ENCODE peak calls at places on chromosome 19, in nine cellular contexts. B, X, C, F, A, D, N, Q and Y are unnamed samples.

GRCh38 chr19:5558101-5558621 is 9.6 kb downstream of the TINCR start:
- DNase-seq in B (no peak), X (peak; percentile 9), C (no peak), F (no peak), A (no peak), D (no peak), N (no peak), Q (no peak), Y (no peak)

GRCh38 chr19:16342002-16342715 is 17.5 kb downstream of the KLF2 start:
- DNase-seq in B (no peak), X (no peak), C (no peak), F (no peak), A (no peak), D (no peak), N (no peak), Q (peak; percentile 37), Y (peak; percentile 93)

GRCh38 chr19:6677924-6678689 is 8.1 kb upstream of the TNFSF14 start:
- DNase-seq in B (no peak), X (peak; percentile 44), C (peak; percentile 84), F (no peak), A (peak; percentile 46), D (no peak), N (no peak), Q (no peak), Y (no peak)

GRCh38 chr19:2431318-2432055 is 4.1 kb upstream of the TIMM13 start:
- DNase-seq in B (no peak), X (no peak), C (no peak), F (no peak), A (no peak), D (no peak), N (no peak), Q (peak; percentile 3), Y (no peak)

GRCh38 chr19:51815038-51815437 is 20.1 kb downstream of the FPR3 start:
- DNase-seq in B (no peak), X (no peak), C (no peak), F (no peak), A (no peak), D (no peak), N (no peak), Q (no peak), Y (no peak)

GRCh38 chr19:4327252-4327876 is 11.3 kb downstream of the STAP2 start:
- DNase-seq in B (peak; percentile 85), X (peak; percentile 93), C (peak; percentile 99), F (peak; percentile 85), A (peak; percentile 46), D (no peak), N (peak; percentile 89), Q (peak; percentile 57), Y (peak; percentile 57)

GRCh38 chr19:30356951-30357579 is 15.1 kb upstream of the ZNF536 start:
- DNase-seq in B (peak; percentile 34), X (no peak), C (no peak), F (no peak), A (no peak), D (no peak), N (no peak), Q (no peak), Y (no peak)

GRCh38 chr19:13764101-13764807 is at the start of gene MRI1:
- DNase-seq in B (peak; percentile 88), X (peak; percentile 97), C (peak; percentile 67), F (peak; percentile 86), A (peak; percentile 67), D (peak; percentile 29), N (peak; percentile 82), Q (peak; percentile 86), Y (peak; percentile 76)

GRCh38 chr19:29385191-29385795 is 140.5 kb upstream of the VSTM2B start:
- DNase-seq in B (peak; percentile 56), X (no peak), C (no peak), F (peak; percentile 23), A (no peak), D (no peak), N (no peak), Q (no peak), Y (no peak)

GRCh38 chr19:17091758-17092333 is 16.3 kb downstream of the MYO9B start:
- DNase-seq in B (no peak), X (no peak), C (no peak), F (peak; percentile 84), A (no peak), D (no peak), N (no peak), Q (peak; percentile 55), Y (no peak)

GRCh38 chr19:48680436-48681126 is 7.8 kb upstream of the NTN5 start:
- DNase-seq in B (no peak), X (no peak), C (no peak), F (no peak), A (no peak), D (no peak), N (no peak), Q (no peak), Y (no peak)

GRCh38 chr19:48681127-48681470 is 8.3 kb upstream of the NTN5 start:
- DNase-seq in B (no peak), X (no peak), C (no peak), F (no peak), A (peak; percentile 49), D (no peak), N (no peak), Q (no peak), Y (peak; percentile 49)

GRCh38 chr19:48686103-48686502 is 9.7 kb upstream of the FUT2 start:
- DNase-seq in B (no peak), X (no peak), C (no peak), F (no peak), A (no peak), D (no peak), N (no peak), Q (no peak), Y (no peak)

GRCh38 chr19:48685583-48685982 is 10.2 kb upstream of the FUT2 start:
- DNase-seq in B (no peak), X (no peak), C (no peak), F (no peak), A (no peak), D (no peak), N (no peak), Q (no peak), Y (no peak)

GRCh38 chr19:48683349-48683748 is 10.5 kb upstream of the NTN5 start:
- DNase-seq in B (no peak), X (no peak), C (no peak), F (peak; percentile 73), A (peak; percentile 68), D (no peak), N (no peak), Q (peak; percentile 44), Y (no peak)
- H3K4me3 ChIP-seq in B (no peak overlapping the region), X (no peak overlapping the region), C (no peak overlapping the region), F (peak overlapping the region; percentile 32), A (peak overlapping the region; percentile 14), D (peak overlapping the region; percentile 16), N (no peak overlapping the region), Q (peak overlapping the region; percentile 40), Y (no peak overlapping the region)

GRCh38 chr19:1270854-1271527 is 1.9 kb downstream of the CIRBP start:
- DNase-seq in B (no peak), X (no peak), C (no peak), F (no peak), A (peak; percentile 6), D (no peak), N (peak; percentile 51), Q (no peak), Y (no peak)
- TF ChIP-seq CTCF in B (no peak), X (no peak), C (no peak), F (no peak), A (no peak), D (no peak), N (no peak), Q (no peak), Y (no peak)

GRCh38 chr19:50432658-50433057 is at the start of gene MYBPC2:
- DNase-seq in B (no peak), X (no peak), C (peak; percentile 76), F (no peak), A (no peak), D (no peak), N (peak; percentile 20), Q (no peak), Y (peak; percentile 53)

GRCh38 chr19:50432221-50432626 is 468 bp upstream of the MYBPC2 start:
- DNase-seq in B (no peak), X (no peak), C (peak; percentile 69), F (no peak), A (no peak), D (no peak), N (no peak), Q (no peak), Y (no peak)

GRCh38 chr19:50428768-50429463 is 3.8 kb upstream of the MYBPC2 start:
- DNase-seq in B (no peak), X (no peak), C (no peak), F (no peak), A (no peak), D (no peak), N (no peak), Q (no peak), Y (no peak)

GRCh38 chr19:50431343-50432220 is 1.1 kb upstream of the MYBPC2 start:
- DNase-seq in B (peak; percentile 89), X (peak; percentile 96), C (peak; percentile 93), F (peak; percentile 90), A (peak; percentile 66), D (peak; percentile 21), N (peak; percentile 88), Q (peak; percentile 79), Y (peak; percentile 85)

GRCh38 chr19:50430888-50431342 is 1.8 kb upstream of the MYBPC2 start:
- DNase-seq in B (no peak), X (no peak), C (peak; percentile 25), F (no peak), A (no peak), D (no peak), N (no peak), Q (no peak), Y (no peak)
- H3K4me3 ChIP-seq in B (peak overlapping the region; percentile 59), X (no peak overlapping the region), C (peak overlapping the region; percentile 84), F (peak overlapping the region; percentile 68), A (peak overlapping the region; percentile 52), D (peak overlapping the region; percentile 72), N (peak overlapping the region; percentile 44), Q (peak overlapping the region; percentile 79), Y (peak overlapping the region; percentile 53)

GRCh38 chr19:50515168-50515561 is 1.5 kb upstream of the ASPDH start:
- DNase-seq in B (no peak), X (no peak), C (no peak), F (peak; percentile 35), A (no peak), D (no peak), N (peak; percentile 12), Q (no peak), Y (no peak)

GRCh38 chr19:50517704-50518075 is 4.0 kb upstream of the ASPDH start:
- DNase-seq in B (no peak), X (no peak), C (no peak), F (peak; percentile 37), A (no peak), D (no peak), N (no peak), Q (no peak), Y (no peak)

GRCh38 chr19:50518091-50519005 is 4.6 kb upstream of the ASPDH start:
- DNase-seq in B (no peak), X (no peak), C (peak; percentile 74), F (peak; percentile 46), A (no peak), D (no peak), N (peak; percentile 13), Q (no peak), Y (no peak)

GRCh38 chr19:50516859-50517703 is 3.4 kb upstream of the ASPDH start:
- DNase-seq in B (no peak), X (peak; percentile 25), C (peak; percentile 51), F (peak; percentile 35), A (no peak), D (no peak), N (peak; percentile 15), Q (no peak), Y (no peak)

DNA sequence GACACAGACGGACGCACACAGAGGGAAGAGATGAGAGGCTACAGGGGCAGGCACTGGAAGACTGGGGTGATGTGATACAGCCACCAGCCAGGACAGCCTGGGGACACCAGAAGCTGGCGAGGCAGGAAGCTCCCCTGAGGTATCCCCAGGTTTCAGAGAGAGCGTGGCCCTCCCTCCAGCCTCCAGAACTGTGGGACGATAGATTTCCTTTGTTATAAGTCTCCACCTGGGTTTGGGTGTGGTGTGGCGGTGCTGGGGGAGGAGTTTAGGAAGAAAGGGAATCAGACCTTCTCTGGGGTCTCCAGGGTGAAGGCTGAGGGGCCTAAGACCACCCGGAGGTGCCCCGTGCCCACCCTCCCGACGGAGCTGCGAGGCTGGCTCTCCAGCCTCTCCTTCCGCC is 2.7 kb upstream of the ASPDH start:
- DNase-seq in B (no peak), X (no peak), C (peak; percentile 63), F (peak; percentile 9), A (no peak), D (no peak), N (no peak), Q (no peak), Y (no peak)
- TF ChIP-seq CTCF in B (no peak), X (no peak), C (no peak), F (no peak), A (no peak), D (no peak), N (no peak), Q (no peak), Y (no peak)